ENCODE peak calls at places on chromosome 1, in nine cellular contexts. D is posterior vena cava; E is right cardiac atrium; H is hepatic stellate cell; O is NCI-H345; A is HAP-1; W is CD8-positive, alpha-beta memory T cell; F is hypothalamus; Y is AG08395. T is an unnamed sample.

GRCh38 chr1:225642177-225642576 is 10.7 kb downstream of the ENAH start:
- DNase-seq in D (no peak), E (no peak), H (no peak), O (no peak), A (no peak), W (no peak), F (no peak), Y (no peak), T (no peak)

GRCh38 chr1:17098440-17099317 is 20.6 kb downstream of the PADI2 start:
- DNase-seq in D (no peak), E (no peak), H (no peak), O (no peak), A (no peak), W (no peak), F (peak; percentile 84), Y (peak; percentile 38), T (no peak)

GRCh38 chr1:92169161-92169560 is 48.6 kb upstream of the C1orf146 start:
- DNase-seq in D (no peak), E (no peak), H (no peak), O (no peak), A (no peak), W (no peak), F (no peak), Y (no peak), T (no peak)

GRCh38 chr1:107590087-107590486 is 374.9 kb downstream of the VAV3 start:
- DNase-seq in D (no peak), E (no peak), H (no peak), O (no peak), A (no peak), W (no peak), F (no peak), Y (no peak), T (no peak)

GRCh38 chr1:234875328-234875952 is 253.2 kb downstream of the TOMM20 start:
- DNase-seq in D (no peak), E (no peak), H (no peak), O (no peak), A (no peak), W (no peak), F (no peak), Y (no peak), T (peak; percentile 58)

GRCh38 chr1:39679821-39680220 is 7.9 kb upstream of the NT5C1A start:
- DNase-seq in D (no peak), E (no peak), H (no peak), O (no peak), A (no peak), W (no peak), F (no peak), Y (no peak), T (no peak)

GRCh38 chr1:57850572-57850971 is 426.7 kb upstream of the DAB1 start:
- DNase-seq in D (no peak), E (no peak), H (no peak), O (no peak), A (no peak), W (no peak), F (no peak), Y (no peak), T (no peak)

GRCh38 chr1:220013497-220013896 is 32.8 kb downstream of the EPRS1 start:
- DNase-seq in D (no peak), E (no peak), H (no peak), O (no peak), A (no peak), W (no peak), F (no peak), Y (no peak), T (no peak)

GRCh38 chr1:79232831-79233230 is 226.3 kb upstream of the ADGRL4 start:
- DNase-seq in D (no peak), E (no peak), H (no peak), O (no peak), A (no peak), W (no peak), F (no peak), Y (no peak), T (no peak)

GRCh38 chr1:29121951-29122661 is 1.6 kb downstream of the TMEM200B start:
- DNase-seq in D (peak; percentile 86), E (peak; percentile 48), H (peak; percentile 45), O (no peak), A (no peak), W (no peak), F (no peak), Y (peak; percentile 29), T (no peak)

GRCh38 chr1:19710825-19711611 is 46.3 kb downstream of the HTR6 start:
- DNase-seq in D (no peak), E (no peak), H (no peak), O (no peak), A (no peak), W (no peak), F (no peak), Y (no peak), T (no peak)

GRCh38 chr1:245079021-245079609 is 75.7 kb upstream of the KIF26B start:
- DNase-seq in D (no peak), E (no peak), H (no peak), O (peak; percentile 10), A (peak; percentile 11), W (no peak), F (no peak), Y (peak; percentile 32), T (no peak)